ENCODE peak calls at places on chromosomes 4 and X, in five cellular contexts. E, G, T, Q and B are unnamed samples.

GRCh38 chrX:20361890-20362262 is 95.2 kb upstream of the RPS6KA3 start:
- DNase-seq in Q (no peak), T (no peak), G (peak), E (peak), B (no peak)

GRCh38 chr4:30919458-30919857 is 199.3 kb downstream of the PCDH7 start:
- DNase-seq in G (no peak), E (no peak), Q (no peak), T (no peak), B (no peak)

GRCh38 chr4:1012031-1012739 is 759 bp downstream of the FGFRL1 start:
- DNase-seq in T (peak), Q (no peak), E (peak), G (peak), B (no peak)

GRCh38 chr4:159487284-159487747 is 384.4 kb downstream of the RAPGEF2 start:
- DNase-seq in T (peak), Q (no peak), E (peak), G (peak), B (peak)

GRCh38 chrX:136047969-136048368 is 62.7 kb downstream of the SLC9A6 start:
- DNase-seq in T (no peak), Q (no peak), G (no peak), E (peak), B (no peak)

GRCh38 chr4:25913056-25913850 is 767 bp upstream of the SMIM20 start:
- DNase-seq in Q (peak), T (peak), E (no peak), G (peak), B (peak)

GRCh38 chr4:100022792-100023222 is 72.7 kb upstream of the H2AZ1 start:
- DNase-seq in E (peak), Q (no peak), G (no peak), T (no peak), B (no peak)

GRCh38 chrX:104098151-104098808 is 14.0 kb upstream of the ZCCHC18 start:
- DNase-seq in E (peak), G (peak), T (no peak), Q (no peak), B (peak)

GRCh38 chr4:138255917-138256597 is 13.9 kb upstream of the SLC7A11 start:
- DNase-seq in Q (no peak), E (no peak), G (no peak), T (no peak), B (no peak)

GRCh38 chr4:7043521-7044414 is 596 bp downstream of the TADA2B start:
- DNase-seq in E (peak), T (peak), G (peak), Q (peak), B (peak)

GRCh38 chr4:78395642-78396041 is 155.9 kb upstream of the ANXA3 start:
- DNase-seq in E (no peak), T (no peak), G (no peak), Q (no peak), B (no peak)